ENCODE peak calls at places on chromosomes 13 and 19, in seven cellular contexts. O is mesendoderm, I is H9, T is IMR-90, B is H1, N is neuronal stem cell, F is trophoblast cell. J is an unnamed sample. For H3K4me1, the result is how much of the 10 kb centered on the place peaks cover.

GRCh38 chr19:3440082-3440481 is 40.2 kb downstream of the SMIM24 start:
- DNase-seq in O (peak), I (peak), T (no peak), B (peak), N (no peak), F (peak), J (no peak)

GRCh38 chr13:98977568-98978270 is at the start of gene DOCK9:
- DNase-seq in O (peak), I (peak), T (peak), B (peak), N (peak), F (peak), J (peak)

GRCh38 chr13:76632388-76633044 is 253.7 kb downstream of the KCTD12 start:
- DNase-seq in O (peak), I (peak), T (no peak), B (no peak), N (no peak), F (no peak), J (no peak)

GRCh38 chr13:24159362-24159761 is 1.2 kb upstream of the SPATA13 start:
- DNase-seq in O (no peak), I (no peak), T (no peak), B (no peak), N (no peak), F (no peak), J (no peak)

GRCh38 chr13:99941086-99941485 is 30.5 kb downstream of the ZIC5 start:
- DNase-seq in O (no peak), I (no peak), T (no peak), B (no peak), N (no peak), F (no peak), J (no peak)

GRCh38 chr13:109859898-109860297 is 73.5 kb upstream of the IRS2 start:
- DNase-seq in O (no peak), I (no peak), T (no peak), B (no peak), N (no peak), F (no peak), J (no peak)

GRCh38 chr19:5936308-5936980 is 22.4 kb downstream of the CAPS start:
- DNase-seq in O (no peak), I (no peak), T (no peak), B (no peak), N (no peak), F (no peak), J (no peak)

GRCh38 chr19:19113040-19113541 is 25.2 kb downstream of the TMEM161A start:
- DNase-seq in O (peak), I (peak), T (peak), B (peak), N (no peak), F (no peak), J (peak)

GRCh38 chr19:49870309-49870901 is 3.0 kb upstream of the PNKP start:
- DNase-seq in O (no peak), I (no peak), T (no peak), B (no peak), N (no peak), F (no peak), J (no peak)

GRCh38 chr13:46679369-46680180 is 117.4 kb downstream of the ESD start:
- DNase-seq in O (no peak), I (no peak), T (peak), B (no peak), N (no peak), F (no peak), J (peak)

GRCh38 chr13:24745516-24745860 is 18.5 kb upstream of the RNF17 start:
- DNase-seq in O (no peak), I (no peak), T (no peak), B (peak), N (no peak), F (no peak), J (no peak)

GRCh38 chr19:42010245-42011126 is 16.5 kb upstream of the ATP1A3 start:
- DNase-seq in O (peak), I (no peak), T (peak), B (no peak), N (no peak), F (no peak), J (peak)

GRCh38 chr19:4689403-4689802 is 19.3 kb upstream of the MYDGF start:
- DNase-seq in O (no peak), I (no peak), T (no peak), B (no peak), N (no peak), F (no peak), J (no peak)

GRCh38 chr13:104641309-104641708 is 1575.1 kb upstream of the SLC10A2 start:
- DNase-seq in O (no peak), I (no peak), T (peak), B (no peak), N (no peak), F (peak), J (peak)

GRCh38 chr19:37654525-37654832 is 786 bp downstream of the ZFP30 start:
- DNase-seq in O (no peak), I (no peak), T (peak), B (no peak), N (no peak), F (no peak), J (peak)

GRCh38 chr19:2016041-2016807 is 710 bp upstream of the BTBD2 start:
- DNase-seq in O (peak), I (peak), T (peak), B (no peak), N (peak), F (no peak), J (peak)

GRCh38 chr13:97977376-97977705 is 23.9 kb downstream of the IPO5 start:
- DNase-seq in O (no peak), I (no peak), T (no peak), B (no peak), N (no peak), F (no peak), J (peak)

GRCh38 chr19:41804327-41804726 is 7.9 kb downstream of the CEACAM3 start:
- DNase-seq in O (no peak), I (no peak), T (no peak), B (no peak), N (no peak), F (no peak), J (no peak)

GRCh38 chr19:45498411-45499195 is at the start of gene PPM1N:
- DNase-seq in O (peak), I (peak), T (peak), B (peak), N (no peak), F (no peak), J (peak)

GRCh38 chr13:43432948-43433347 is 353.8 kb downstream of the ENOX1 start:
- DNase-seq in O (no peak), I (no peak), T (no peak), B (no peak), N (no peak), F (no peak), J (no peak)

GRCh38 chr19:341386-342127 is 3.0 kb downstream of the MIER2 start:
- DNase-seq in O (no peak), I (no peak), T (no peak), B (no peak), N (no peak), F (no peak), J (no peak)

GRCh38 chr19:1841209-1841924 is 6.9 kb downstream of the REXO1 start:
- DNase-seq in O (no peak), I (no peak), T (no peak), B (no peak), N (no peak), F (no peak), J (no peak)

GRCh38 chr19:43777163-43777700 is 3.5 kb downstream of the KCNN4 start:
- DNase-seq in O (no peak), I (no peak), T (peak), B (no peak), N (no peak), F (no peak), J (peak)

GRCh38 chr19:48844472-48844871 is 8.2 kb upstream of the HSD17B14 start:
- DNase-seq in O (peak), I (peak), T (peak), B (no peak), N (no peak), F (peak), J (peak)

GRCh38 chr19:40154121-40154680 is 37.0 kb upstream of the MAP3K10 start:
- DNase-seq in O (no peak), I (no peak), T (no peak), B (no peak), N (no peak), F (peak), J (no peak)

GRCh38 chr13:79867248-79867647 is 386.3 kb downstream of the NDFIP2 start:
- DNase-seq in O (no peak), I (no peak), T (peak), B (no peak), N (no peak), F (no peak), J (peak)

GRCh38 chr19:4042731-4043082 is 24.0 kb downstream of the ZBTB7A start:
- DNase-seq in O (no peak), I (no peak), T (no peak), B (no peak), N (no peak), F (no peak), J (no peak)

GRCh38 chr19:56974554-56975207 is 134.2 kb upstream of the PEG3 start:
- DNase-seq in O (no peak), I (no peak), T (no peak), B (no peak), N (no peak), F (peak), J (no peak)

GRCh38 chr13:38872693-38873092 is 117.9 kb downstream of the STOML3 start:
- DNase-seq in O (peak), I (peak), T (peak), B (peak), N (peak), F (peak), J (peak)

GRCh38 chr13:112674412-112675383 is 15.1 kb upstream of the ATP11A start:
- DNase-seq in O (no peak), I (peak), T (no peak), B (peak), N (no peak), F (no peak), J (peak)

GRCh38 chr19:46288896-46289588 is 7.8 kb upstream of the HIF3A start:
- DNase-seq in O (no peak), I (no peak), T (peak), B (no peak), N (no peak), F (no peak), J (peak)

GRCh38 chr19:40601061-40601973 is at the start of gene LTBP4:
- DNase-seq in O (no peak), I (peak), T (no peak), B (no peak), N (no peak), F (no peak), J (peak)

GRCh38 chr13:46949211-46949610 is 52.4 kb upstream of the HTR2A start:
- DNase-seq in O (no peak), I (no peak), T (no peak), B (no peak), N (no peak), F (no peak), J (no peak)

GRCh38 chr19:38445362-38445761 is 11.9 kb downstream of the RYR1 start:
- DNase-seq in O (no peak), I (no peak), T (no peak), B (no peak), N (no peak), F (no peak), J (no peak)

GRCh38 chr19:5013761-5014160 is 44.8 kb downstream of the KDM4B start:
- DNase-seq in O (no peak), I (no peak), T (no peak), B (no peak), N (no peak), F (no peak), J (no peak)

GRCh38 chr19:13098291-13099072 is 4.2 kb downstream of the LYL1 start:
- DNase-seq in O (peak), I (peak), T (no peak), B (peak), N (no peak), F (no peak), J (peak)

GRCh38 chr19:17206736-17207581 is 8.2 kb upstream of the USE1 start:
- DNase-seq in O (no peak), I (no peak), T (no peak), B (no peak), N (no peak), F (no peak), J (no peak)
- H3K4ac ChIP-seq in O (no peak), I (no peak), T (no peak), B (no peak), N (no peak), F (no peak), J (no peak)

DNA sequence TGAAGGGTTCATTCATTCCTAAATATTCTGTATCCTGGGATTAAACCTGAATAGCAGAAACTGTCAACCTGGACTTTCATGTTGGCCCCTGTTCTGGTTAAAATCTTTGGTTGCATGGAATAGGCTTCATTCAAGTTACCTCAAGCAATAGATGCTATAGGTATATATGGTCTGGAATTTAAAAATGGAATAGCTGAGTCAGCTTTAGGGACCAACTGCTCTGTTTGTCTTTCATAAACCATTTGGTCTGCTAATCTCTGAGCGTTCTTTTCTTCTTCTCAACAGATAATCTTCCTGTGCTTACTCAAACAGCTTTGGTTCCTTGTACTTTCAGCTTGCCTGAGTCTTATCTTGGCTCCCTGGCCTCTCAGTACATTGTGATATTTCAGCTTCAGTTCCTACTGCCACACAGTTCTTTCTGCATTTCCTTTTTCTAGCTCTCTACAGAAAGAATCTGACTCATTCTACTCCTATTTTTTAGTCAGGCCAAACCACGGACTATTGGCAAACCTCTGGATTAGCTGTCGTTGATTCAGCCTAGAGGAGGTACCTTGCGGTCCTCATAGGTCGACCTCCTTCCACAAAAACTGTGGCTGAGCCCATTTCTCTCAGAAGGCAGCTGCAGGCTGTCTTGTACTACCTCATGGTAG is 35.9 kb upstream of the MAB21L1 start:
- DNase-seq in O (peak), I (no peak), T (peak), B (no peak), N (no peak), F (no peak), J (peak)
- H3K4me1 ChIP-seq in O (under half), I (under half), T (under half), B (under half), N (under half), F (under half), J (under half)

GRCh38 chr13:111626371-111627305 is 306.2 kb downstream of the TEX29 start:
- DNase-seq in O (no peak), I (peak), T (no peak), B (no peak), N (no peak), F (no peak), J (no peak)
- H3K4ac ChIP-seq in O (no peak), I (no peak), T (no peak), B (no peak), N (no peak), F (no peak), J (no peak)

GRCh38 chr13:35690546-35690945 is 214.1 kb upstream of the MAB21L1 start:
- DNase-seq in O (no peak), I (no peak), T (peak), B (no peak), N (no peak), F (no peak), J (no peak)

GRCh38 chr13:35695411-35695810 is 218.9 kb upstream of the MAB21L1 start:
- DNase-seq in O (no peak), I (peak), T (no peak), B (no peak), N (no peak), F (no peak), J (no peak)

GRCh38 chr13:35694549-35695233 is 218.2 kb upstream of the MAB21L1 start:
- DNase-seq in O (no peak), I (peak), T (no peak), B (no peak), N (no peak), F (no peak), J (no peak)

GRCh38 chr13:35694031-35694430 is 217.5 kb upstream of the MAB21L1 start:
- DNase-seq in O (no peak), I (peak), T (no peak), B (no peak), N (no peak), F (no peak), J (no peak)

GRCh38 chr13:35693142-35693784 is 216.8 kb upstream of the MAB21L1 start:
- DNase-seq in O (no peak), I (peak), T (peak), B (no peak), N (no peak), F (no peak), J (no peak)
- H3K4me1 ChIP-seq in O (under half), I (under half), T (under half), B (under half), N (under half), F (under half), J (under half)